ENCODE peak calls at places on chromosomes 11 and 22, in four cellular contexts. Z, A, I and C are unnamed samples.

GRCh38 chr22:33493476-33494205 is 426.6 kb downstream of the LARGE1 start:
- DNase-seq in Z (no peak), A (no peak), I (no peak), C (no peak)

GRCh38 chr11:75347781-75348613 is 3.5 kb downstream of the ARRB1 start:
- DNase-seq in Z (peak), A (no peak), I (no peak), C (no peak)

GRCh38 chr22:22465094-22465602 is 43.4 kb downstream of the ZNF280B start:
- DNase-seq in Z (no peak), A (no peak), I (no peak), C (no peak)

GRCh38 chr11:28072321-28072720 is 35.6 kb downstream of the KIF18A start:
- DNase-seq in Z (no peak), A (no peak), I (no peak), C (no peak)

GRCh38 chr11:3802016-3802790 is 4.8 kb upstream of the NUP98 start:
- DNase-seq in Z (no peak), A (no peak), I (no peak), C (no peak)

GRCh38 chr11:116336540-116336939 is 436.2 kb downstream of the BUD13 start:
- DNase-seq in Z (no peak), A (no peak), I (no peak), C (no peak)

GRCh38 chr11:15897211-15897960 is 459.0 kb downstream of the SOX6 start:
- DNase-seq in Z (no peak), A (peak), I (no peak), C (no peak)

GRCh38 chr11:44878696-44879095 is 72.0 kb downstream of the TP53I11 start:
- DNase-seq in Z (no peak), A (no peak), I (no peak), C (no peak)

GRCh38 chr11:102603091-102603490 is 22.0 kb downstream of the MMP20 start:
- DNase-seq in Z (peak), A (peak), I (no peak), C (no peak)

GRCh38 chr11:114256898-114257286 is 39.3 kb upstream of the NNMT start:
- DNase-seq in Z (no peak), A (no peak), I (no peak), C (no peak)

GRCh38 chr11:27290261-27290660 is 72.8 kb downstream of the CCDC34 start:
- DNase-seq in Z (no peak), A (no peak), I (no peak), C (no peak)

GRCh38 chr11:72333657-72334056 is 89.7 kb upstream of the PHOX2A start:
- DNase-seq in Z (peak), A (no peak), I (no peak), C (no peak)

GRCh38 chr11:85076535-85077330 is 550.4 kb downstream of the DLG2 start:
- DNase-seq in Z (peak), A (no peak), I (no peak), C (no peak)

GRCh38 chr22:23075525-23076216 is 5.4 kb downstream of the GNAZ start:
- DNase-seq in Z (no peak), A (no peak), I (no peak), C (no peak)

GRCh38 chr11:66418168-66418985 is 2.5 kb upstream of the NPAS4 start:
- DNase-seq in Z (peak), A (peak), I (no peak), C (peak)

DNA sequence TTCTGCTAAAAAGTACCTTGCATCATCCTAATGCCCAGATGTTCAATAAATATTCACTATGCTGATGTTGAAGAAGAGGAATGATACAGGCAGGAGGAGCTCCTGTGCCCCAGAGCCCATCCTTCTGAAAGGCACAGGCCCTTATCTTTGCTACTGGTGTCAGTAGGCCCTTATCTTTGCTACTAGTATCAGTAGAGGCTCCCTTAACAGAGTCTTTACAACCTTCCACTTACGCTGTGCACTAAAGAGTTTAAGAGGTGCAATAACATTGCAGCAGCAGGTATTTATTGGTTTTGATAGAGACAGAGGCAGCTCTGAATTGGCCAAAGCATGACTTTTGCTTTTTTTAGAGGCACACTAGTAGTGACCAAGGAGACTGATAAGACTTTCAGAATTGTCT is 174.4 kb downstream of the TENM4 start:
- DNase-seq in Z (peak), A (no peak), I (no peak), C (no peak)
- H3K4me3 ChIP-seq in Z (no peak), A (no peak), I (no peak), C (no peak)

DNA sequence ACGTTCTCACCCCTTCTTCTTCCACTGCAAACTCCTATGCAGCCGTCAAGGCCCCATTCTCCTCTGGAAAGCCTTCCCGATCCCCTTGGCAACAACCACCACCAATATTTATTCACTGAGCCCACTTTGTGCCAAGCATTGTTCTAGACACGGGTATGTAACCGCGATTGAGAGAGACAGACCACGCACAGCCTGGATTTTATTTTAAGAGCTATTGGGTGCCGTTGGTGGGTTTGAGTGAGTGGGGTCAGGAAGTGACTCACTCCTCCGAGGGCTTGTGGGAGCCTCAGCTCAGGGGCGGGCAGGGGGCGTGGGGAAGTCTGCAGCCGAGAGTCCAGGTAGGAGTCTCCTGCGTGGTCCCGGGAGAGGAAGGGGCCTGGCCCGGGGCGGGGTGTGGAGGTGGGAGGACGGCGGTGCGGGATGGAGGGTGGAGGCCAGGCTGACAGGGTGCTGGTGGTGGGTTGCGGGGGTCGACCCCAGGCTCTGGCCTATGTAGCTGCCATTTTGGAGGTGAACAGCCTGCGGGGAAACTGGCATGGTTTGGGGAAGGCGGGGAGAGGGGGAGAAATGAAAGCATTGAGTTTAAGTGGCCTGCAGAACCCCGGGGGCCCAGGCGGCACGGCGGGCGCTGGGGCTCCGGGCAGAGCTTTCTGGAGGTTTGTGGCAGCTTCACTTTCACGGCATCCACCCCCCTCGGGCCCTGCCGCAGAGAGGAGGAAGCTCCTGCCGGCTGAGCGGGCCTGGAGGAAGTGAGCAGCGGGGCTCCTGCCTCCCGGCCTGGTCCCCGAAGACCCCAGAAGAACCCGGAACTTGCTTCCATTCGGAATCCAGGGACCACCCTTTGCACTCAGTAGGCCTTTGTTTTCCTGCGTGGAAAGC is 547 bp downstream of the PARVG start:
- DNase-seq in Z (no peak), A (no peak), I (no peak), C (peak)
- H3K4me3 ChIP-seq in Z (no peak), A (no peak), I (peak), C (peak)

DNA sequence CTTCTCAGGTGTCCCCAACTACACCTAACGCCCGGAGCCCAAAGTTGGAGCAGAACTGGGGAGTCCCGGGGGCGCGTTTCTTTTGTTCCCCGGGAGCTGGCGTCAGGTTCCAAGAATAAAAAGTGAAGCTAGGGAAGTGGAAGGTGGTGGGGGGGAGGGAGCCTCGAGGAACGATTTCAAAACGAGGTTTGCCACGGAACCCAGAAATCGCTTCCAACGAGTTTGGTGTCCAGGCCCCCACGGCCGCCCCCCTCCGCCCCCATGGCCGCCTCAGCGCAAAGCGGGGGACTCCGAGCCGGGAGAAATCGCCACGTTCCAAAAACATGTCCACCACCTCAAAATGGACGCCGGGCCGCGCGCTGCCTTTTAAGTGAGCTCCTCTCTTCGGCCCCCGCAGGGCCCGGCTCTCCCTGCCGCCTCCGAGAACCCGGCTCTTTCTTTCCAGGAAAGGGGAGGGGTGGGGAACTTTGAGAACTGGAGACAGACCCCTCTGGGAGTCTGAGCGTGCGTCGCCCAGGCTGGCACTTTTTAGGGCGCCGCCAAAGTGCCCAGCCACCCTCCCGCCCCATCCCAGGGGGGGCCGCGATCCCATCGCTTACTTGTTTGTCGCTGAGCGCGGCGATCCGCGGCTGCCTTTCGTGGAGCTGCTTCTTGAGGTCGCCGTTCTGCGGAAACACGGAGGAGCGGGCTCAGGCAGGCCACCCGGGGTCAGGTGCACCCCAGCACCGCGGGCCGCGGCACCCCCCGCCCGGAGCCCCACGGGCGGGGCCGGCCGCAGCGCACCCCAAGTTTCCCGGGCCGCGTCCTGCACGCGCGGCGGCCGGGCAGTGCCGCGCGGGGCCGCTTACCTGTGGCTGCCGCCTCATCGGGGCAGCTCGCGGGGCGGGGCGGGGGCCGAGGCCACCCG is 1.6 kb downstream of the PHF21B start:
- DNase-seq in Z (peak), A (no peak), I (no peak), C (no peak)
- H3K4me3 ChIP-seq in Z (peak), A (no peak), I (no peak), C (no peak)

GRCh38 chr11:128504489-128504888 is 82.9 kb downstream of the ETS1 start:
- DNase-seq in Z (no peak), A (no peak), I (no peak), C (no peak)

GRCh38 chr11:128501576-128502549 is 85.5 kb downstream of the ETS1 start:
- DNase-seq in Z (no peak), A (no peak), I (no peak), C (no peak)

GRCh38 chr11:128502736-128503135 is 84.6 kb downstream of the ETS1 start:
- DNase-seq in Z (no peak), A (no peak), I (no peak), C (no peak)

GRCh38 chr11:128505449-128506058 is 81.8 kb downstream of the ETS1 start:
- DNase-seq in Z (no peak), A (no peak), I (no peak), C (no peak)

DNA sequence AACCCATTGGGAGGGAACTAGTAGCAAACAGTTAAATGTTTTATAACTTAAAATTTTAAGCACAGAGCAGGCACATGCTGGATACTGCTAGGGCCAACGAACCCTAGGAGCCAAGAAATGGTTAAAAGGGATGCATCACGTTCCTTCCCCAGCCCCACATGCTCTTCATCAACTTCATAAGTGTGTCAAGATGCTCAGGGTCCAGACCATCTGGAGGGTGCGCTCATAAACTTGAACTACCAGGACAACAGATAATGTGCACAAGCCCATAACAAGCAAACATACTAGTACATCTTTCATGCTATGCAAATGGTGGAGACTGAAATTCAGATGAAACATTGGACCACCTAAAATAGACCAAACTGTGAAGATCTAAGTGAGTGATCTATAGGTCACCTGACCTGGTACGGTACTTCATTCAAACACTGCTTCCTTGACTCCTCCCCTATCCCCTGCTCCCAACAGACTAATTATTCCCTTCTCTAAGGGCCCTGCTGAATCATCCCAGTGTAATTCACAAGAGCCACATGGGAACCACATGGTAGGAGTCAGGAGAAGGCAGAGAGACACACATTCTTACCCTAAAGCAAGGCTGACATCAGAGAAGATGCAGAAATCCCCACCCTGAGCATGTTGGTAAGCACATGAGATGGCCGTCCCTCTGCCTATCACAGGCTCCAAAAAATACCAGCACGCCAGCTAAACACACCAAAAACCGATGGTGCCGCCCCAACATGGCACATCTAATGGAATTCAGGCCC is 83.9 kb downstream of the ETS1 start:
- DNase-seq in Z (no peak), A (no peak), I (no peak), C (no peak)
- H3K4me3 ChIP-seq in Z (no peak), A (no peak), I (no peak), C (no peak)

GRCh38 chr11:122100222-122101080 is 15.6 kb downstream of the BLID start:
- DNase-seq in Z (peak), A (no peak), I (no peak), C (no peak)

GRCh38 chr11:122101625-122102291 is 14.3 kb downstream of the BLID start:
- DNase-seq in Z (peak), A (peak), I (no peak), C (no peak)

GRCh38 chr11:122104381-122104780 is 11.6 kb downstream of the BLID start:
- DNase-seq in Z (no peak), A (no peak), I (no peak), C (no peak)

GRCh38 chr11:122103366-122103765 is 12.6 kb downstream of the BLID start:
- DNase-seq in Z (no peak), A (no peak), I (no peak), C (no peak)

GRCh38 chr11:122102426-122102825 is 13.6 kb downstream of the BLID start:
- DNase-seq in Z (no peak), A (no peak), I (no peak), C (no peak)
- H3K4me3 ChIP-seq in Z (peak), A (no peak), I (no peak), C (no peak)

GRCh38 chr11:69635210-69635609 is 5.7 kb upstream of the CCND1 start:
- DNase-seq in Z (no peak), A (no peak), I (no peak), C (no peak)
- H3K4me3 ChIP-seq in Z (no peak), A (no peak), I (no peak), C (no peak)

GRCh38 chr11:112160452-112160851 is 3.4 kb downstream of the IL18 start:
- DNase-seq in Z (no peak), A (no peak), I (no peak), C (no peak)
- H3K4me3 ChIP-seq in Z (no peak), A (no peak), I (no peak), C (no peak)

GRCh38 chr11:81869337-81870065 is 864.2 kb downstream of the FAM181B start:
- DNase-seq in Z (no peak), A (peak), I (peak), C (peak)
- H3K4me3 ChIP-seq in Z (no peak), A (no peak), I (peak), C (peak)